ENCODE peak calls at places on chromosomes 11 and 22, in six cellular contexts. I is NCI-H345, Z is memory B cell, G is LHCN-M2, A is coronary artery, K is AG04450. Q is an unnamed sample.

GRCh38 chr11:46333129-46333947 is 13.9 kb upstream of the DGKZ start:
- DNase-seq in K (no peak), Z (peak; percentile 19), G (no peak), I (peak; percentile 35), A (no peak), Q (no peak)

GRCh38 chr11:107844041-107844440 is 14.5 kb downstream of the SLC35F2 start:
- DNase-seq in Z (no peak), G (no peak), K (no peak), A (peak; percentile 5), I (no peak), Q (no peak)

GRCh38 chr11:18012314-18012905 is 437 bp downstream of the SERGEF start:
- DNase-seq in G (no peak), K (no peak), I (peak; percentile 34), Z (no peak), A (peak; percentile 77), Q (no peak)

GRCh38 chr22:46469701-46470100 is 67.7 kb downstream of the CELSR1 start:
- DNase-seq in G (no peak), K (no peak), A (no peak), Z (no peak), I (peak; percentile 13), Q (no peak)

GRCh38 chr11:33829430-33830141 is 55.3 kb upstream of the FBXO3 start:
- DNase-seq in G (peak; percentile 72), I (peak; percentile 41), K (peak; percentile 39), Z (peak; percentile 48), A (no peak), Q (peak; percentile 17)

GRCh38 chr11:134207538-134208239 is 16.1 kb downstream of the NCAPD3 start:
- DNase-seq in K (no peak), Z (peak; percentile 53), A (no peak), I (peak; percentile 4), G (peak; percentile 14), Q (peak; percentile 70)

GRCh38 chr11:72012897-72013721 is 14.4 kb downstream of the IL18BP start:
- DNase-seq in K (no peak), A (peak; percentile 81), Z (no peak), G (peak; percentile 85), I (no peak), Q (no peak)

GRCh38 chr11:445765-446588 is 4.1 kb upstream of the PTDSS2 start:
- DNase-seq in I (peak; percentile 36), Z (no peak), K (no peak), G (no peak), A (no peak), Q (no peak)

GRCh38 chr11:44950625-44951472 is at the start of gene TP53I11:
- DNase-seq in G (peak; percentile 57), K (no peak), I (peak; percentile 63), A (no peak), Z (no peak), Q (no peak)

GRCh38 chr11:104957280-104957679 is 11.1 kb downstream of the CASP4 start:
- DNase-seq in A (no peak), Z (no peak), G (no peak), K (no peak), I (no peak), Q (no peak)

GRCh38 chr11:59102259-59102765 is 4.7 kb upstream of the FAM111B start:
- DNase-seq in I (no peak), Z (peak; percentile 58), G (peak; percentile 53), A (no peak), K (no peak), Q (no peak)

GRCh38 chr22:18078329-18079041 is 695 bp downstream of the PEX26 start:
- DNase-seq in K (no peak), G (peak; percentile 41), I (peak; percentile 9), A (no peak), Z (peak; percentile 27), Q (peak; percentile 48)

GRCh38 chr11:116207349-116207748 is 565.4 kb downstream of the BUD13 start:
- DNase-seq in K (no peak), I (peak; percentile 61), A (no peak), Z (no peak), G (no peak), Q (no peak)

GRCh38 chr22:26835929-26836528 is 178.6 kb downstream of the MIAT start:
- DNase-seq in Z (peak; percentile 23), K (no peak), I (peak; percentile 7), G (peak; percentile 48), A (no peak), Q (peak; percentile 62)

GRCh38 chr11:24421766-24422165 is 75.1 kb upstream of the LUZP2 start:
- DNase-seq in Z (no peak), A (no peak), I (no peak), K (no peak), G (no peak), Q (no peak)

GRCh38 chr11:82009133-82009532 is 724.5 kb downstream of the FAM181B start:
- DNase-seq in G (no peak), I (no peak), A (no peak), K (no peak), Z (no peak), Q (no peak)

GRCh38 chr11:15045209-15045608 is 28.2 kb upstream of the CALCB start:
- DNase-seq in Z (no peak), I (no peak), G (no peak), A (no peak), K (no peak), Q (no peak)

GRCh38 chr11:62370743-62371440 is 33.6 kb downstream of the ASRGL1 start:
- DNase-seq in G (no peak), Z (no peak), K (no peak), I (no peak), A (no peak), Q (no peak)

GRCh38 chr11:94832604-94833238 is 64.6 kb downstream of the AMOTL1 start:
- DNase-seq in G (no peak), I (no peak), Z (no peak), A (no peak), K (no peak), Q (no peak)

GRCh38 chr11:9066432-9066925 is 24.9 kb downstream of the SCUBE2 start:
- DNase-seq in A (no peak), G (no peak), Z (no peak), K (no peak), I (peak; percentile 44), Q (no peak)

GRCh38 chr11:61695917-61696316 is 15.7 kb downstream of the DAGLA start:
- DNase-seq in K (no peak), Z (peak; percentile 28), I (no peak), A (peak; percentile 84), G (peak; percentile 57), Q (peak; percentile 66)

GRCh38 chr11:47591764-47592163 is 2.4 kb downstream of the C1QTNF4 start:
- DNase-seq in K (no peak), Z (no peak), G (no peak), A (no peak), I (no peak), Q (no peak)

GRCh38 chr11:23727821-23728220 is 769.0 kb upstream of the LUZP2 start:
- DNase-seq in A (no peak), Z (no peak), G (peak; percentile 77), K (peak; percentile 16), I (no peak), Q (no peak)

GRCh38 chr11:35276396-35276795 is 137.4 kb downstream of the CD44 start:
- DNase-seq in G (no peak), A (no peak), K (no peak), I (no peak), Z (no peak), Q (no peak)

GRCh38 chr22:19872779-19873137 is 18.1 kb upstream of the GNB1L start:
- DNase-seq in Z (no peak), I (peak; percentile 6), K (no peak), A (no peak), G (no peak), Q (no peak)

GRCh38 chr11:73410627-73411026 is 34.4 kb downstream of the RELT start:
- DNase-seq in I (no peak), G (no peak), A (no peak), K (no peak), Z (no peak), Q (no peak)

GRCh38 chr11:124748100-124748418 is 4.0 kb downstream of the VSIG2 start:
- DNase-seq in G (no peak), I (no peak), A (no peak), K (no peak), Z (no peak), Q (no peak)

GRCh38 chr22:49609207-49609876 is 218.3 kb downstream of the BRD1 start:
- DNase-seq in G (no peak), K (no peak), A (no peak), Z (no peak), I (no peak), Q (no peak)

GRCh38 chr11:36365937-36366336 is 69.8 kb downstream of the PRR5L start:
- DNase-seq in G (no peak), I (no peak), Z (no peak), K (no peak), A (no peak), Q (no peak)

GRCh38 chr11:104705475-104706195 is 192.6 kb downstream of the CASP12 start:
- DNase-seq in I (no peak), A (no peak), G (peak; percentile 26), K (no peak), Z (peak; percentile 20), Q (peak; percentile 87)